ENCODE peak calls at places on chromosomes 13 and 19, in ten cellular contexts. One of them, this sample, is unnamed.

GRCh38 chr19:46958542-46958941 is 61.1 kb upstream of the NPAS1 start:
- DNase-seq in ascending aorta: no peak
- DNase-seq in AG09309: no peak
- DNase-seq in fibroblast of pulmonary artery: peak; percentile 81
- DNase-seq in upper lobe of right lung: no peak
- DNase-seq in suprapubic skin: no peak
- DNase-seq in HFFc6: peak; percentile 41
- DNase-seq in heart right ventricle: no peak
- DNase-seq in WERI-Rb-1: no peak
- DNase-seq in retinal pigment epithelial cell: no peak
- DNase-seq in this sample: peak; percentile 58

GRCh38 chr13:106573855-106574254 is 5.9 kb upstream of the ARGLU1 start:
- DNase-seq in ascending aorta: peak; percentile 73
- DNase-seq in AG09309: no peak
- DNase-seq in fibroblast of pulmonary artery: peak; percentile 46
- DNase-seq in upper lobe of right lung: peak; percentile 64
- DNase-seq in suprapubic skin: peak; percentile 70
- DNase-seq in HFFc6: peak; percentile 13
- DNase-seq in heart right ventricle: peak; percentile 32
- DNase-seq in WERI-Rb-1: no peak
- DNase-seq in retinal pigment epithelial cell: no peak
- DNase-seq in this sample: no peak

GRCh38 chr19:40661616-40662015 is 28.8 kb downstream of the NUMBL start:
- DNase-seq in ascending aorta: no peak
- DNase-seq in AG09309: no peak
- DNase-seq in fibroblast of pulmonary artery: no peak
- DNase-seq in upper lobe of right lung: no peak
- DNase-seq in suprapubic skin: no peak
- DNase-seq in HFFc6: no peak
- DNase-seq in heart right ventricle: no peak
- DNase-seq in WERI-Rb-1: no peak
- DNase-seq in retinal pigment epithelial cell: no peak
- DNase-seq in this sample: no peak

GRCh38 chr19:658916-659839 is 3.8 kb downstream of the RNF126 start:
- DNase-seq in ascending aorta: no peak
- DNase-seq in AG09309: no peak
- DNase-seq in fibroblast of pulmonary artery: no peak
- DNase-seq in upper lobe of right lung: no peak
- DNase-seq in suprapubic skin: no peak
- DNase-seq in HFFc6: no peak
- DNase-seq in heart right ventricle: no peak
- DNase-seq in WERI-Rb-1: no peak
- DNase-seq in retinal pigment epithelial cell: no peak
- DNase-seq in this sample: no peak

GRCh38 chr13:48858122-48858521 is 117.6 kb upstream of the FNDC3A start:
- DNase-seq in ascending aorta: no peak
- DNase-seq in AG09309: no peak
- DNase-seq in fibroblast of pulmonary artery: no peak
- DNase-seq in upper lobe of right lung: no peak
- DNase-seq in suprapubic skin: no peak
- DNase-seq in HFFc6: no peak
- DNase-seq in heart right ventricle: no peak
- DNase-seq in WERI-Rb-1: no peak
- DNase-seq in retinal pigment epithelial cell: no peak
- DNase-seq in this sample: no peak

GRCh38 chr13:49086711-49087110 is 111.0 kb downstream of the FNDC3A start:
- DNase-seq in ascending aorta: no peak
- DNase-seq in AG09309: peak; percentile 61
- DNase-seq in fibroblast of pulmonary artery: peak; percentile 77
- DNase-seq in upper lobe of right lung: no peak
- DNase-seq in suprapubic skin: no peak
- DNase-seq in HFFc6: peak; percentile 19
- DNase-seq in heart right ventricle: no peak
- DNase-seq in WERI-Rb-1: no peak
- DNase-seq in retinal pigment epithelial cell: peak; percentile 60
- DNase-seq in this sample: no peak

GRCh38 chr13:98570929-98571372 is 6.0 kb downstream of the STK24 start:
- DNase-seq in ascending aorta: no peak
- DNase-seq in AG09309: no peak
- DNase-seq in fibroblast of pulmonary artery: no peak
- DNase-seq in upper lobe of right lung: no peak
- DNase-seq in suprapubic skin: no peak
- DNase-seq in HFFc6: no peak
- DNase-seq in heart right ventricle: no peak
- DNase-seq in WERI-Rb-1: no peak
- DNase-seq in retinal pigment epithelial cell: no peak
- DNase-seq in this sample: peak; percentile 81

GRCh38 chr13:24036115-24036514 is 124.4 kb upstream of the SPATA13 start:
- DNase-seq in ascending aorta: no peak
- DNase-seq in AG09309: no peak
- DNase-seq in fibroblast of pulmonary artery: peak; percentile 87
- DNase-seq in upper lobe of right lung: no peak
- DNase-seq in suprapubic skin: no peak
- DNase-seq in HFFc6: no peak
- DNase-seq in heart right ventricle: no peak
- DNase-seq in WERI-Rb-1: no peak
- DNase-seq in retinal pigment epithelial cell: no peak
- DNase-seq in this sample: no peak

GRCh38 chr13:51328488-51328887 is 11.0 kb upstream of the SERPINE3 start:
- DNase-seq in ascending aorta: no peak
- DNase-seq in AG09309: no peak
- DNase-seq in fibroblast of pulmonary artery: no peak
- DNase-seq in upper lobe of right lung: no peak
- DNase-seq in suprapubic skin: no peak
- DNase-seq in HFFc6: no peak
- DNase-seq in heart right ventricle: no peak
- DNase-seq in WERI-Rb-1: peak; percentile 83
- DNase-seq in retinal pigment epithelial cell: peak; percentile 96
- DNase-seq in this sample: no peak

GRCh38 chr19:55640577-55641375 is at the start of gene ZNF580:
- DNase-seq in ascending aorta: peak; percentile 78
- DNase-seq in AG09309: no peak
- DNase-seq in fibroblast of pulmonary artery: peak; percentile 86
- DNase-seq in upper lobe of right lung: peak; percentile 86
- DNase-seq in suprapubic skin: no peak
- DNase-seq in HFFc6: peak; percentile 80
- DNase-seq in heart right ventricle: peak; percentile 58
- DNase-seq in WERI-Rb-1: peak; percentile 68
- DNase-seq in retinal pigment epithelial cell: no peak
- DNase-seq in this sample: peak; percentile 82

GRCh38 chr13:109331898-109332297 is 454.5 kb downstream of the IRS2 start:
- DNase-seq in ascending aorta: no peak
- DNase-seq in AG09309: peak; percentile 51
- DNase-seq in fibroblast of pulmonary artery: peak; percentile 77
- DNase-seq in upper lobe of right lung: no peak
- DNase-seq in suprapubic skin: no peak
- DNase-seq in HFFc6: peak; percentile 85
- DNase-seq in heart right ventricle: no peak
- DNase-seq in WERI-Rb-1: no peak
- DNase-seq in retinal pigment epithelial cell: no peak
- DNase-seq in this sample: no peak

GRCh38 chr13:77896536-77896935 is 22.1 kb downstream of the EDNRB start:
- DNase-seq in ascending aorta: peak; percentile 62
- DNase-seq in AG09309: no peak
- DNase-seq in fibroblast of pulmonary artery: peak; percentile 95
- DNase-seq in upper lobe of right lung: no peak
- DNase-seq in suprapubic skin: no peak
- DNase-seq in HFFc6: no peak
- DNase-seq in heart right ventricle: peak; percentile 81
- DNase-seq in WERI-Rb-1: no peak
- DNase-seq in retinal pigment epithelial cell: no peak
- DNase-seq in this sample: no peak

GRCh38 chr13:113930711-113931637 is 42.9 kb downstream of the C13orf46 start:
- DNase-seq in ascending aorta: peak; percentile 60
- DNase-seq in AG09309: no peak
- DNase-seq in fibroblast of pulmonary artery: no peak
- DNase-seq in upper lobe of right lung: peak; percentile 62
- DNase-seq in suprapubic skin: peak; percentile 61
- DNase-seq in HFFc6: no peak
- DNase-seq in heart right ventricle: no peak
- DNase-seq in WERI-Rb-1: peak; percentile 8
- DNase-seq in retinal pigment epithelial cell: no peak
- DNase-seq in this sample: peak; percentile 67

GRCh38 chr19:4620675-4621074 is 18.6 kb upstream of the TNFAIP8L1 start:
- DNase-seq in ascending aorta: no peak
- DNase-seq in AG09309: no peak
- DNase-seq in fibroblast of pulmonary artery: no peak
- DNase-seq in upper lobe of right lung: no peak
- DNase-seq in suprapubic skin: no peak
- DNase-seq in HFFc6: no peak
- DNase-seq in heart right ventricle: no peak
- DNase-seq in WERI-Rb-1: no peak
- DNase-seq in retinal pigment epithelial cell: no peak
- DNase-seq in this sample: no peak

GRCh38 chr19:4622695-4623421 is 16.5 kb upstream of the TNFAIP8L1 start:
- DNase-seq in ascending aorta: no peak
- DNase-seq in AG09309: no peak
- DNase-seq in fibroblast of pulmonary artery: no peak
- DNase-seq in upper lobe of right lung: no peak
- DNase-seq in suprapubic skin: no peak
- DNase-seq in HFFc6: no peak
- DNase-seq in heart right ventricle: no peak
- DNase-seq in WERI-Rb-1: peak; percentile 59
- DNase-seq in retinal pigment epithelial cell: no peak
- DNase-seq in this sample: no peak

GRCh38 chr19:4624301-4624700 is 15.0 kb upstream of the TNFAIP8L1 start:
- DNase-seq in ascending aorta: no peak
- DNase-seq in AG09309: no peak
- DNase-seq in fibroblast of pulmonary artery: no peak
- DNase-seq in upper lobe of right lung: no peak
- DNase-seq in suprapubic skin: no peak
- DNase-seq in HFFc6: no peak
- DNase-seq in heart right ventricle: no peak
- DNase-seq in WERI-Rb-1: no peak
- DNase-seq in retinal pigment epithelial cell: no peak
- DNase-seq in this sample: no peak

GRCh38 chr19:4619668-4620294 is 19.5 kb upstream of the TNFAIP8L1 start:
- DNase-seq in ascending aorta: no peak
- DNase-seq in AG09309: no peak
- DNase-seq in fibroblast of pulmonary artery: no peak
- DNase-seq in upper lobe of right lung: no peak
- DNase-seq in suprapubic skin: no peak
- DNase-seq in HFFc6: no peak
- DNase-seq in heart right ventricle: no peak
- DNase-seq in WERI-Rb-1: no peak
- DNase-seq in retinal pigment epithelial cell: no peak
- DNase-seq in this sample: no peak

GRCh38 chr19:4624733-4625362 is 14.5 kb upstream of the TNFAIP8L1 start:
- DNase-seq in ascending aorta: no peak
- DNase-seq in AG09309: no peak
- DNase-seq in fibroblast of pulmonary artery: peak; percentile 39
- DNase-seq in upper lobe of right lung: no peak
- DNase-seq in suprapubic skin: no peak
- DNase-seq in HFFc6: no peak
- DNase-seq in heart right ventricle: no peak
- DNase-seq in WERI-Rb-1: peak; percentile 69
- DNase-seq in retinal pigment epithelial cell: no peak
- DNase-seq in this sample: peak; percentile 55
- TF ChIP-seq CTCF in ascending aorta: no peak
- TF ChIP-seq CTCF in AG09309: peak; percentile 30
- TF ChIP-seq CTCF in fibroblast of pulmonary artery: peak; percentile 42
- TF ChIP-seq CTCF in upper lobe of right lung: no peak
- TF ChIP-seq CTCF in suprapubic skin: no peak
- TF ChIP-seq CTCF in HFFc6: peak; percentile 60
- TF ChIP-seq CTCF in heart right ventricle: peak; percentile 18
- TF ChIP-seq CTCF in WERI-Rb-1: peak; percentile 63
- TF ChIP-seq CTCF in retinal pigment epithelial cell: peak; percentile 61
- TF ChIP-seq CTCF in this sample: no peak

GRCh38 chr13:112754281-112755025 is 64.6 kb downstream of the ATP11A start:
- DNase-seq in ascending aorta: no peak
- DNase-seq in AG09309: no peak
- DNase-seq in fibroblast of pulmonary artery: no peak
- DNase-seq in upper lobe of right lung: peak; percentile 61
- DNase-seq in suprapubic skin: no peak
- DNase-seq in HFFc6: no peak
- DNase-seq in heart right ventricle: no peak
- DNase-seq in WERI-Rb-1: no peak
- DNase-seq in retinal pigment epithelial cell: no peak
- DNase-seq in this sample: no peak
- TF ChIP-seq CTCF in ascending aorta: no peak
- TF ChIP-seq CTCF in AG09309: no peak
- TF ChIP-seq CTCF in fibroblast of pulmonary artery: no peak
- TF ChIP-seq CTCF in upper lobe of right lung: no peak
- TF ChIP-seq CTCF in suprapubic skin: no peak
- TF ChIP-seq CTCF in HFFc6: no peak
- TF ChIP-seq CTCF in heart right ventricle: no peak
- TF ChIP-seq CTCF in WERI-Rb-1: no peak
- TF ChIP-seq CTCF in retinal pigment epithelial cell: no peak
- TF ChIP-seq CTCF in this sample: no peak

GRCh38 chr13:41505209-41505835 is 48.0 kb downstream of the RGCC start:
- DNase-seq in ascending aorta: no peak
- DNase-seq in AG09309: peak; percentile 85
- DNase-seq in fibroblast of pulmonary artery: peak; percentile 80
- DNase-seq in upper lobe of right lung: no peak
- DNase-seq in suprapubic skin: no peak
- DNase-seq in HFFc6: peak; percentile 96
- DNase-seq in heart right ventricle: no peak
- DNase-seq in WERI-Rb-1: no peak
- DNase-seq in retinal pigment epithelial cell: peak; percentile 11
- DNase-seq in this sample: no peak
- TF ChIP-seq CTCF in ascending aorta: no peak
- TF ChIP-seq CTCF in AG09309: no peak
- TF ChIP-seq CTCF in fibroblast of pulmonary artery: no peak
- TF ChIP-seq CTCF in upper lobe of right lung: no peak
- TF ChIP-seq CTCF in suprapubic skin: no peak
- TF ChIP-seq CTCF in HFFc6: no peak
- TF ChIP-seq CTCF in heart right ventricle: no peak
- TF ChIP-seq CTCF in WERI-Rb-1: no peak
- TF ChIP-seq CTCF in retinal pigment epithelial cell: no peak
- TF ChIP-seq CTCF in this sample: no peak

GRCh38 chr19:54137913-54138776 is 583 bp downstream of the CNOT3 start:
- DNase-seq in ascending aorta: no peak
- DNase-seq in AG09309: no peak
- DNase-seq in fibroblast of pulmonary artery: no peak
- DNase-seq in upper lobe of right lung: peak; percentile 74
- DNase-seq in suprapubic skin: no peak
- DNase-seq in HFFc6: no peak
- DNase-seq in heart right ventricle: no peak
- DNase-seq in WERI-Rb-1: no peak
- DNase-seq in retinal pigment epithelial cell: no peak
- DNase-seq in this sample: peak; percentile 55
- TF ChIP-seq CTCF in ascending aorta: no peak
- TF ChIP-seq CTCF in AG09309: peak; percentile 8
- TF ChIP-seq CTCF in fibroblast of pulmonary artery: no peak
- TF ChIP-seq CTCF in upper lobe of right lung: no peak
- TF ChIP-seq CTCF in suprapubic skin: no peak
- TF ChIP-seq CTCF in HFFc6: peak; percentile 62
- TF ChIP-seq CTCF in heart right ventricle: no peak
- TF ChIP-seq CTCF in WERI-Rb-1: no peak
- TF ChIP-seq CTCF in retinal pigment epithelial cell: peak; percentile 12
- TF ChIP-seq CTCF in this sample: no peak

DNA sequence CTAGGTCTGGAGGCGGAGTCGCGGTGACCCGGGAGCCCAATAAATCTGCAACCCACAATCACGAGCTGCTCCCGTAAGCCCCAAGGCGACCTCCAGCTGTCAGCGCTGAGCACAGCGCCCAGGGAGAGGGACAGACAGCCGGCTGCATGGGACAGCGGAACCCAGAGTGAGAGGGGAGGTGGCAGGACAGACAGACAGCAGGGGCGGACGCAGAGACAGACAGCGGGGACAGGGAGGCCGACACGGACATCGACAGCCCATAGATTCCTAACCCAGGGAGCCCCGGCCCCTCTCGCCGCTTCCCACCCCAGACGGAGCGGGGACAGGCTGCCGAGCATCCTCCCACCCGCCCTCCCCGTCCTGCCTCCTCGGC is at the start of gene SLC5A5:
- DNase-seq in ascending aorta: no peak
- DNase-seq in AG09309: no peak
- DNase-seq in fibroblast of pulmonary artery: no peak
- DNase-seq in upper lobe of right lung: no peak
- DNase-seq in suprapubic skin: no peak
- DNase-seq in HFFc6: no peak
- DNase-seq in heart right ventricle: no peak
- DNase-seq in WERI-Rb-1: peak; percentile 73
- DNase-seq in retinal pigment epithelial cell: no peak
- DNase-seq in this sample: peak; percentile 49
- TF ChIP-seq CTCF in ascending aorta: no peak
- TF ChIP-seq CTCF in AG09309: no peak
- TF ChIP-seq CTCF in fibroblast of pulmonary artery: no peak
- TF ChIP-seq CTCF in upper lobe of right lung: no peak
- TF ChIP-seq CTCF in suprapubic skin: no peak
- TF ChIP-seq CTCF in HFFc6: no peak
- TF ChIP-seq CTCF in heart right ventricle: no peak
- TF ChIP-seq CTCF in WERI-Rb-1: no peak
- TF ChIP-seq CTCF in retinal pigment epithelial cell: no peak
- TF ChIP-seq CTCF in this sample: no peak